ENCODE peak calls at places on chromosomes 1 and 21, in seven cellular contexts. One of them, this sample, is unnamed.

GRCh38 chr1:33323663-33324477 is 3.0 kb upstream of the A3GALT2 start:
- DNase-seq in mesendoderm: no peak
- DNase-seq in H9: no peak
- DNase-seq in neuronal stem cell: no peak
- DNase-seq in H1: no peak
- DNase-seq in trophoblast cell: no peak
- DNase-seq in mesenchymal stem cell: no peak
- DNase-seq in this sample: no peak

GRCh38 chr1:222522105-222522915 is 25.6 kb downstream of the HHIPL2 start:
- DNase-seq in mesendoderm: no peak
- DNase-seq in H9: no peak
- DNase-seq in neuronal stem cell: no peak
- DNase-seq in H1: no peak
- DNase-seq in trophoblast cell: no peak
- DNase-seq in mesenchymal stem cell: no peak
- DNase-seq in this sample: no peak

GRCh38 chr1:42816600-42817439 is at the start of the genes ERMAP and SVBP:
- DNase-seq in mesendoderm: peak; percentile 91
- DNase-seq in H9: peak; percentile 92
- DNase-seq in neuronal stem cell: peak; percentile 94
- DNase-seq in H1: peak; percentile 98
- DNase-seq in trophoblast cell: peak; percentile 85
- DNase-seq in mesenchymal stem cell: peak; percentile 87
- DNase-seq in this sample: peak; percentile 77

GRCh38 chr1:228691926-228692325 is 43.4 kb upstream of the RHOU start:
- DNase-seq in mesendoderm: peak; percentile 69
- DNase-seq in H9: no peak
- DNase-seq in neuronal stem cell: no peak
- DNase-seq in H1: no peak
- DNase-seq in trophoblast cell: peak; percentile 64
- DNase-seq in mesenchymal stem cell: peak; percentile 39
- DNase-seq in this sample: peak; percentile 33

GRCh38 chr1:219302697-219303096 is 129.0 kb downstream of the LYPLAL1 start:
- DNase-seq in mesendoderm: no peak
- DNase-seq in H9: no peak
- DNase-seq in neuronal stem cell: no peak
- DNase-seq in H1: no peak
- DNase-seq in trophoblast cell: no peak
- DNase-seq in mesenchymal stem cell: no peak
- DNase-seq in this sample: peak; percentile 59

GRCh38 chr1:1996207-1996651 is 7.4 kb downstream of the CFAP74 start:
- DNase-seq in mesendoderm: no peak
- DNase-seq in H9: no peak
- DNase-seq in neuronal stem cell: no peak
- DNase-seq in H1: no peak
- DNase-seq in trophoblast cell: no peak
- DNase-seq in mesenchymal stem cell: peak; percentile 36
- DNase-seq in this sample: peak; percentile 20

GRCh38 chr1:193794239-193794638 is 607.8 kb upstream of the B3GALT2 start:
- DNase-seq in mesendoderm: no peak
- DNase-seq in H9: no peak
- DNase-seq in neuronal stem cell: no peak
- DNase-seq in H1: no peak
- DNase-seq in trophoblast cell: peak; percentile 1
- DNase-seq in mesenchymal stem cell: no peak
- DNase-seq in this sample: peak; percentile 3

GRCh38 chr1:9128520-9129371 is at the start of gene GPR157:
- DNase-seq in mesendoderm: peak; percentile 73
- DNase-seq in H9: peak; percentile 90
- DNase-seq in neuronal stem cell: peak; percentile 83
- DNase-seq in H1: peak; percentile 89
- DNase-seq in trophoblast cell: peak; percentile 75
- DNase-seq in mesenchymal stem cell: peak; percentile 74
- DNase-seq in this sample: peak; percentile 61

GRCh38 chr1:174874337-174875053 is 125.3 kb upstream of the CACYBP start:
- DNase-seq in mesendoderm: peak; percentile 80
- DNase-seq in H9: peak; percentile 66
- DNase-seq in neuronal stem cell: no peak
- DNase-seq in H1: no peak
- DNase-seq in trophoblast cell: no peak
- DNase-seq in mesenchymal stem cell: peak; percentile 8
- DNase-seq in this sample: no peak

GRCh38 chr1:58982259-58982998 is 198.6 kb upstream of the JUN start:
- DNase-seq in mesendoderm: peak; percentile 64
- DNase-seq in H9: no peak
- DNase-seq in neuronal stem cell: no peak
- DNase-seq in H1: no peak
- DNase-seq in trophoblast cell: no peak
- DNase-seq in mesenchymal stem cell: peak; percentile 24
- DNase-seq in this sample: no peak

GRCh38 chr1:223393275-223394214 is at the start of gene CCDC185:
- DNase-seq in mesendoderm: no peak
- DNase-seq in H9: no peak
- DNase-seq in neuronal stem cell: no peak
- DNase-seq in H1: peak; percentile 60
- DNase-seq in trophoblast cell: peak; percentile 15
- DNase-seq in mesenchymal stem cell: no peak
- DNase-seq in this sample: no peak

GRCh38 chr1:11653616-11654570 is at the start of gene FBXO2:
- DNase-seq in mesendoderm: peak; percentile 39
- DNase-seq in H9: no peak
- DNase-seq in neuronal stem cell: peak; percentile 51
- DNase-seq in H1: peak; percentile 57
- DNase-seq in trophoblast cell: peak; percentile 9
- DNase-seq in mesenchymal stem cell: peak; percentile 49
- DNase-seq in this sample: no peak

GRCh38 chr1:233496940-233497456 is 116.9 kb upstream of the KCNK1 start:
- DNase-seq in mesendoderm: no peak
- DNase-seq in H9: no peak
- DNase-seq in neuronal stem cell: no peak
- DNase-seq in H1: no peak
- DNase-seq in trophoblast cell: no peak
- DNase-seq in mesenchymal stem cell: no peak
- DNase-seq in this sample: no peak

GRCh38 chr1:44405804-44406743 is 1.0 kb downstream of the RNF220 start:
- DNase-seq in mesendoderm: peak; percentile 37
- DNase-seq in H9: peak; percentile 54
- DNase-seq in neuronal stem cell: no peak
- DNase-seq in H1: peak; percentile 77
- DNase-seq in trophoblast cell: no peak
- DNase-seq in mesenchymal stem cell: peak; percentile 32
- DNase-seq in this sample: no peak

GRCh38 chr1:230210326-230210978 is 143.4 kb downstream of the GALNT2 start:
- DNase-seq in mesendoderm: peak; percentile 70
- DNase-seq in H9: no peak
- DNase-seq in neuronal stem cell: no peak
- DNase-seq in H1: peak; percentile 13
- DNase-seq in trophoblast cell: no peak
- DNase-seq in mesenchymal stem cell: peak; percentile 48
- DNase-seq in this sample: peak; percentile 28

GRCh38 chr1:183274836-183275235 is 88.8 kb downstream of the LAMC2 start:
- DNase-seq in mesendoderm: no peak
- DNase-seq in H9: peak; percentile 14
- DNase-seq in neuronal stem cell: no peak
- DNase-seq in H1: no peak
- DNase-seq in trophoblast cell: no peak
- DNase-seq in mesenchymal stem cell: no peak
- DNase-seq in this sample: no peak

DNA sequence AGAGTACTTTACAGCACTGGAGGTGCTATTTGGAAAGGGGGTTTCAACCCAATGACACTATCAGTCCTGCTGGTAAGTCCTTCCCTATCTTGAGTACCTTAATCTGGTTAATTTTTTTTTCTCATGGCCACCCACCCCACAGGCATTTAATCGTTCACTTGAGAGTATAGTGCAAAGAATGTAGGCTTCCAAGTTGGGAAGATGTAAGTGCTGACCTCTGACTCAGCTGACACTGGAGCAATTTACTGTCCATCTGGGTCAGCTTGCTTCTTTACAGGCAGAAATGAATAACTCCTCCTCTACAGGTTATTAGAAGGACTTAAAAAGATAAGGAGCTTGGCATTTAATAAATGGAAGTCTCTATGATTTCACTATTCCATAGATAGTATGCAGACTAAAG is 89.6 kb downstream of the AK5 start:
- DNase-seq in mesendoderm: no peak
- DNase-seq in H9: no peak
- DNase-seq in neuronal stem cell: no peak
- DNase-seq in H1: no peak
- DNase-seq in trophoblast cell: no peak
- DNase-seq in mesenchymal stem cell: peak; percentile 76
- DNase-seq in this sample: peak; percentile 43
- H4K8ac ChIP-seq in mesendoderm: no peak overlapping the region
- H4K8ac ChIP-seq in H9: no peak overlapping the region
- H4K8ac ChIP-seq in neuronal stem cell: no peak overlapping the region
- H4K8ac ChIP-seq in H1: no peak overlapping the region
- H4K8ac ChIP-seq in trophoblast cell: no peak overlapping the region
- H4K8ac ChIP-seq in mesenchymal stem cell: no peak overlapping the region
- H4K8ac ChIP-seq in this sample: peak overlapping the region; percentile 71

GRCh38 chr1:19234224-19234623 is 17.1 kb downstream of the EMC1 start:
- DNase-seq in mesendoderm: no peak
- DNase-seq in H9: no peak
- DNase-seq in neuronal stem cell: no peak
- DNase-seq in H1: no peak
- DNase-seq in trophoblast cell: no peak
- DNase-seq in mesenchymal stem cell: no peak
- DNase-seq in this sample: no peak
- H4K8ac ChIP-seq in mesendoderm: no peak overlapping the region
- H4K8ac ChIP-seq in H9: no peak overlapping the region
- H4K8ac ChIP-seq in neuronal stem cell: no peak overlapping the region
- H4K8ac ChIP-seq in H1: no peak overlapping the region
- H4K8ac ChIP-seq in trophoblast cell: no peak overlapping the region
- H4K8ac ChIP-seq in mesenchymal stem cell: no peak overlapping the region
- H4K8ac ChIP-seq in this sample: no peak overlapping the region

DNA sequence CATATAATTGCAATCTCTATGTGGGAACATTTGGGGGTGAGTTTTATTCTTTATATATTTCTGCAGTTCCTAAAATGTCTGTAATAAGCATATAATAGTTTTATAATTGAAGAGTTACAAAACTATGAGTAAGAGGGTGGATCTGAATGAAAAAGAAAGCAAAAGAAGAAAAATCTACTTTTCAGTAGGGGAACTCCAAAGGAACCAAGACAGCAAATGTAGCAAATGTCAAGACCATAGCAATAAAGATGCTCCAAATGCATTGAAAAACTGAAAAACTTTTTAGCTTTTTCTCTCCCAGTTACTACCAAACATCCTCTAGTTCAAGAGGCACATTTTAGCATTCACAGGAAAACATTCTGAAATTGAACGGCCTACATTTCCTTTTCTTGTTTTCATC is 434.8 kb downstream of the LMO4 start:
- DNase-seq in mesendoderm: no peak
- DNase-seq in H9: no peak
- DNase-seq in neuronal stem cell: no peak
- DNase-seq in H1: no peak
- DNase-seq in trophoblast cell: no peak
- DNase-seq in mesenchymal stem cell: no peak
- DNase-seq in this sample: peak; percentile 27
- H4K8ac ChIP-seq in mesendoderm: no peak overlapping the region
- H4K8ac ChIP-seq in H9: no peak overlapping the region
- H4K8ac ChIP-seq in neuronal stem cell: no peak overlapping the region
- H4K8ac ChIP-seq in H1: no peak overlapping the region
- H4K8ac ChIP-seq in trophoblast cell: no peak overlapping the region
- H4K8ac ChIP-seq in mesenchymal stem cell: no peak overlapping the region
- H4K8ac ChIP-seq in this sample: no peak overlapping the region

GRCh38 chr1:156708245-156708661 is 2.9 kb upstream of the CRABP2 start:
- DNase-seq in mesendoderm: peak; percentile 95
- DNase-seq in H9: peak; percentile 76
- DNase-seq in neuronal stem cell: no peak
- DNase-seq in H1: peak; percentile 76
- DNase-seq in trophoblast cell: no peak
- DNase-seq in mesenchymal stem cell: no peak
- DNase-seq in this sample: no peak
- H4K8ac ChIP-seq in mesendoderm: no peak overlapping the region
- H4K8ac ChIP-seq in H9: no peak overlapping the region
- H4K8ac ChIP-seq in neuronal stem cell: no peak overlapping the region
- H4K8ac ChIP-seq in H1: peak overlapping the region; percentile 91
- H4K8ac ChIP-seq in trophoblast cell: no peak overlapping the region
- H4K8ac ChIP-seq in mesenchymal stem cell: peak overlapping the region; percentile 78
- H4K8ac ChIP-seq in this sample: no peak overlapping the region

GRCh38 chr1:164558461-164559341 is at the start of gene PBX1:
- DNase-seq in mesendoderm: peak; percentile 100
- DNase-seq in H9: peak; percentile 99
- DNase-seq in neuronal stem cell: peak; percentile 94
- DNase-seq in H1: peak; percentile 87
- DNase-seq in trophoblast cell: peak; percentile 94
- DNase-seq in mesenchymal stem cell: peak; percentile 99
- DNase-seq in this sample: peak; percentile 98
- H4K8ac ChIP-seq in mesendoderm: peak within 1 kb of the TSS; percentile 65
- H4K8ac ChIP-seq in H9: no peak within 1 kb of the TSS
- H4K8ac ChIP-seq in neuronal stem cell: no peak within 1 kb of the TSS
- H4K8ac ChIP-seq in H1: no peak within 1 kb of the TSS
- H4K8ac ChIP-seq in trophoblast cell: no peak within 1 kb of the TSS
- H4K8ac ChIP-seq in mesenchymal stem cell: no peak within 1 kb of the TSS
- H4K8ac ChIP-seq in this sample: no peak within 1 kb of the TSS

DNA sequence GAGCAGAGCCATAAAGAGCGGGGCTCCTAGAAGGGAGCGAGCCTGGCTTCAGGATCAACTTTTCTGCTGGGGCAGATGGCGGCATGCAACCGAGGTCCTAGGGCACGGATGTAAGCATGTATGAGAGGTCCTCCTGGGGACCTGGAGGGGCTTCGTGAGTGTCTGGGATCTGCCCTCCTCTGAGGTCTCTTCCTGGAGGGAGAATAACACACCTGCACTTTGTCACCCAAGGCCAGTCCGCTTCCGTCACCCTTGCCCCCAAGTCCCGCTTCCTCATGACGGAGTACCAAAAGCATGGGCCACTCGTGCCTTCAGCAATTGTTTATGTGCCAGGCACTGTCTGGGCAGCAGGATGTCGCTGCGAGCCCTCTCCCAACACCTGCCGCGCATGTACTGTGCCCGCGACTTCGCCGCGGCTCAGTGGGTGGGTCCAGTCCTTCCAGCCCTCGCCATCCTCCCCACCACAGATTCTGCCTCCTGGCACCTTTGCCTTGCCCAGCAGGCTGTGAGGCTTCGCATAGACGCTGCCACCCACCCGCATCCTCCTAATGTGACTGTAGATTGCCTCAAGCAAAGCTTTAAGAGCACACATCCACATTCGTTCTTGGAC is 60.0 kb upstream of the TMPRSS2 start:
- DNase-seq in mesendoderm: no peak
- DNase-seq in H9: no peak
- DNase-seq in neuronal stem cell: no peak
- DNase-seq in H1: no peak
- DNase-seq in trophoblast cell: no peak
- DNase-seq in mesenchymal stem cell: no peak
- DNase-seq in this sample: no peak
- H4K8ac ChIP-seq in mesendoderm: no peak overlapping the region
- H4K8ac ChIP-seq in H9: no peak overlapping the region
- H4K8ac ChIP-seq in neuronal stem cell: peak overlapping the region; percentile 55
- H4K8ac ChIP-seq in H1: no peak overlapping the region
- H4K8ac ChIP-seq in trophoblast cell: no peak overlapping the region
- H4K8ac ChIP-seq in mesenchymal stem cell: no peak overlapping the region
- H4K8ac ChIP-seq in this sample: no peak overlapping the region

GRCh38 chr1:77532641-77533040 is 149.8 kb downstream of the ZZZ3 start:
- DNase-seq in mesendoderm: no peak
- DNase-seq in H9: no peak
- DNase-seq in neuronal stem cell: no peak
- DNase-seq in H1: no peak
- DNase-seq in trophoblast cell: no peak
- DNase-seq in mesenchymal stem cell: no peak
- DNase-seq in this sample: no peak
- H4K8ac ChIP-seq in mesendoderm: no peak overlapping the region
- H4K8ac ChIP-seq in H9: no peak overlapping the region
- H4K8ac ChIP-seq in neuronal stem cell: no peak overlapping the region
- H4K8ac ChIP-seq in H1: no peak overlapping the region
- H4K8ac ChIP-seq in trophoblast cell: no peak overlapping the region
- H4K8ac ChIP-seq in mesenchymal stem cell: peak overlapping the region; percentile 46
- H4K8ac ChIP-seq in this sample: no peak overlapping the region